ENCODE peak calls at places on chromosome 14, in ten cellular contexts. O is SIG-M5, P is fibroblast of the conjunctiva, I is astrocyte of the hippocampus, N is NCI-H2171, Y is amniotic epithelial cell, K is NCI-H1092, V is GM06990, G is ovary, T is nucleus accumbens. M is an unnamed sample.

GRCh38 chr14:61640158-61640833 is 55.0 kb upstream of the HIF1A start:
- DNase-seq in O (no peak), P (no peak), I (no peak), N (no peak), Y (no peak), K (no peak), V (no peak), G (no peak), T (no peak), M (no peak)

GRCh38 chr14:35779368-35779767 is 29.7 kb downstream of the RALGAPA1 start:
- DNase-seq in O (no peak), P (no peak), I (no peak), N (no peak), Y (no peak), K (no peak), V (no peak), G (no peak), T (no peak), M (no peak)

GRCh38 chr14:86646688-86647687 is 1117.0 kb downstream of the FLRT2 start:
- DNase-seq in O (no peak), P (peak), I (no peak), N (no peak), Y (peak), K (no peak), V (no peak), G (no peak), T (no peak), M (peak)

GRCh38 chr14:66085224-66085623 is 400.9 kb upstream of the CCDC196 start:
- DNase-seq in O (no peak), P (no peak), I (no peak), N (no peak), Y (no peak), K (no peak), V (no peak), G (no peak), T (no peak), M (no peak)

GRCh38 chr14:104244221-104245011 is 106.0 kb downstream of the KIF26A start:
- DNase-seq in O (no peak), P (no peak), I (no peak), N (no peak), Y (no peak), K (no peak), V (no peak), G (no peak), T (no peak), M (no peak)

GRCh38 chr14:35883677-35884293 is 57.6 kb downstream of the BRMS1L start:
- DNase-seq in O (no peak), P (no peak), I (peak), N (no peak), Y (peak), K (peak), V (no peak), G (no peak), T (no peak), M (peak)

GRCh38 chr14:56885795-56886194 is 75.5 kb upstream of the OTX2 start:
- DNase-seq in O (no peak), P (no peak), I (no peak), N (no peak), Y (no peak), K (no peak), V (no peak), G (no peak), T (no peak), M (no peak)

GRCh38 chr14:38992067-38992835 is 110.8 kb downstream of the SEC23A start:
- DNase-seq in O (no peak), P (no peak), I (no peak), N (no peak), Y (no peak), K (no peak), V (no peak), G (no peak), T (no peak), M (no peak)

M was measured in mesenchymal stem cell.